ENCODE peak calls at places on chromosomes 13 and 19, in seven cellular contexts. H is mesothelial cell of epicardium, Z is cardiac muscle cell, B is adrenal gland, R is Calu3, W is HFF-Myc, U is right lobe of liver. K is an unnamed sample.

GRCh38 chr19:11651062-11651461 is 53.8 kb downstream of the ZNF627 start:
- DNase-seq in H (no peak), Z (no peak), B (no peak), R (no peak), W (no peak), U (no peak), K (no peak)

GRCh38 chr13:59914556-59914955 is 249.2 kb downstream of the DIAPH3 start:
- DNase-seq in H (no peak), Z (no peak), B (no peak), R (no peak), W (no peak), U (no peak), K (no peak)

GRCh38 chr13:105878119-105878518 is 657.3 kb downstream of the EFNB2 start:
- DNase-seq in H (no peak), Z (no peak), B (no peak), R (no peak), W (no peak), U (no peak), K (no peak)

GRCh38 chr19:55418185-55418584 is 10.6 kb upstream of the UBE2S start:
- DNase-seq in H (peak), Z (peak), B (peak), R (peak), W (peak), U (no peak), K (peak)

GRCh38 chr13:70809588-70809987 is 701.3 kb upstream of the KLHL1 start:
- DNase-seq in H (no peak), Z (no peak), B (no peak), R (no peak), W (no peak), U (no peak), K (no peak)

GRCh38 chr19:16626796-16627193 is 1.2 kb downstream of the MED26 start:
- DNase-seq in H (no peak), Z (no peak), B (no peak), R (no peak), W (no peak), U (no peak), K (no peak)

GRCh38 chr13:43390101-43390500 is 366.7 kb downstream of the DNAJC15 start:
- DNase-seq in H (no peak), Z (no peak), B (no peak), R (no peak), W (no peak), U (no peak), K (no peak)

GRCh38 chr19:31693131-31693700 is 344.0 kb upstream of the TSHZ3 start:
- DNase-seq in H (no peak), Z (no peak), B (no peak), R (no peak), W (no peak), U (no peak), K (no peak)

GRCh38 chr13:106423530-106423929 is 111.9 kb downstream of the EFNB2 start:
- DNase-seq in H (no peak), Z (no peak), B (no peak), R (no peak), W (no peak), U (no peak), K (no peak)

GRCh38 chr19:4120531-4120930 is 3.4 kb downstream of the MAP2K2 start:
- DNase-seq in H (no peak), Z (no peak), B (no peak), R (no peak), W (no peak), U (no peak), K (no peak)

GRCh38 chr13:112668924-112669323 is 20.9 kb upstream of the ATP11A start:
- DNase-seq in H (no peak), Z (no peak), B (no peak), R (no peak), W (no peak), U (no peak), K (no peak)

GRCh38 chr13:110137677-110138008 is 169.3 kb downstream of the COL4A1 start:
- DNase-seq in H (no peak), Z (peak), B (peak), R (peak), W (no peak), U (peak), K (no peak)

GRCh38 chr13:108227651-108228272 is 9.6 kb downstream of the ABHD13 start:
- DNase-seq in H (no peak), Z (peak), B (peak), R (peak), W (peak), U (no peak), K (peak)

GRCh38 chr13:113413178-113413897 is 40.0 kb downstream of the ADPRHL1 start:
- DNase-seq in H (no peak), Z (no peak), B (no peak), R (no peak), W (no peak), U (peak), K (no peak)

GRCh38 chr13:36736119-36736726 is 62.4 kb downstream of the SERTM1 start:
- DNase-seq in H (peak), Z (peak), B (peak), R (peak), W (peak), U (no peak), K (peak)

GRCh38 chr19:2122982-2123381 is 26.3 kb downstream of the IZUMO4 start:
- DNase-seq in H (no peak), Z (no peak), B (no peak), R (no peak), W (no peak), U (no peak), K (no peak)

GRCh38 chr19:58279042-58279924 is 528 bp downstream of the ZNF8 start:
- DNase-seq in H (peak), Z (peak), B (peak), R (peak), W (peak), U (peak), K (peak)

GRCh38 chr13:53460776-53461175 is 432.2 kb downstream of the OLFM4 start:
- DNase-seq in H (no peak), Z (peak), B (no peak), R (no peak), W (no peak), U (no peak), K (no peak)

GRCh38 chr13:28044608-28045007 is 55.8 kb downstream of the FLT3 start:
- DNase-seq in H (no peak), Z (no peak), B (no peak), R (no peak), W (no peak), U (no peak), K (no peak)

GRCh38 chr13:29937836-29938235 is 87.4 kb upstream of the UBL3 start:
- DNase-seq in H (no peak), Z (no peak), B (no peak), R (no peak), W (no peak), U (no peak), K (no peak)

GRCh38 chr13:59691501-59692066 is 472.1 kb downstream of the DIAPH3 start:
- DNase-seq in H (no peak), Z (no peak), B (no peak), R (no peak), W (no peak), U (no peak), K (no peak)

GRCh38 chr19:1104452-1105216 is 840 bp downstream of the GPX4 start:
- DNase-seq in H (peak), Z (peak), B (peak), R (peak), W (no peak), U (peak), K (peak)

GRCh38 chr19:24057144-24057543 is 29.8 kb upstream of the ZNF254 start:
- DNase-seq in H (no peak), Z (no peak), B (no peak), R (no peak), W (no peak), U (no peak), K (no peak)

GRCh38 chr13:65679240-65679639 is 1550.9 kb downstream of the PCDH9 start:
- DNase-seq in H (no peak), Z (no peak), B (no peak), R (no peak), W (no peak), U (no peak), K (no peak)

GRCh38 chr19:33174186-33174585 is 19.9 kb upstream of the LRP3 start:
- DNase-seq in H (no peak), Z (no peak), B (no peak), R (no peak), W (no peak), U (no peak), K (no peak)

GRCh38 chr13:60617863-60618733 is 221.1 kb downstream of the TDRD3 start:
- DNase-seq in H (no peak), Z (peak), B (peak), R (no peak), W (no peak), U (no peak), K (no peak)

GRCh38 chr13:106472621-106473020 is 62.8 kb downstream of the EFNB2 start:
- DNase-seq in H (no peak), Z (no peak), B (no peak), R (no peak), W (no peak), U (no peak), K (no peak)

GRCh38 chr19:47540748-47541147 is 25.9 kb upstream of the NAPA start:
- DNase-seq in H (no peak), Z (peak), B (peak), R (no peak), W (no peak), U (no peak), K (no peak)
- TF ChIP-seq CTCF in H (no peak), Z (peak), B (peak), R (no peak), W (peak), U (peak), K (peak)

GRCh38 chr13:63873936-63874335 is 2458.3 kb upstream of the PCDH20 start:
- DNase-seq in H (no peak), Z (no peak), B (no peak), R (no peak), W (no peak), U (no peak), K (no peak)
- TF ChIP-seq CTCF in H (no peak), Z (no peak), B (no peak), R (no peak), W (no peak), U (no peak), K (no peak)

GRCh38 chr19:7486923-7487322 is 1.9 kb downstream of the PEX11G start:
- DNase-seq in H (no peak), Z (no peak), B (no peak), R (no peak), W (no peak), U (no peak), K (no peak)

GRCh38 chr19:7494416-7495098 is 5.7 kb upstream of the PEX11G start:
- DNase-seq in H (no peak), Z (no peak), B (peak), R (no peak), W (no peak), U (peak), K (no peak)

GRCh38 chr19:7488736-7489353 is at the start of gene PEX11G:
- DNase-seq in H (peak), Z (peak), B (peak), R (peak), W (no peak), U (peak), K (peak)

GRCh38 chr19:7492142-7493055 is 3.6 kb upstream of the PEX11G start:
- DNase-seq in H (no peak), Z (no peak), B (no peak), R (no peak), W (no peak), U (no peak), K (no peak)

GRCh38 chr19:7489609-7490044 is 792 bp upstream of the PEX11G start:
- DNase-seq in H (no peak), Z (no peak), B (no peak), R (no peak), W (no peak), U (no peak), K (no peak)
- TF ChIP-seq CTCF in H (no peak), Z (no peak), B (no peak), R (no peak), W (no peak), U (no peak), K (no peak)

DNA sequence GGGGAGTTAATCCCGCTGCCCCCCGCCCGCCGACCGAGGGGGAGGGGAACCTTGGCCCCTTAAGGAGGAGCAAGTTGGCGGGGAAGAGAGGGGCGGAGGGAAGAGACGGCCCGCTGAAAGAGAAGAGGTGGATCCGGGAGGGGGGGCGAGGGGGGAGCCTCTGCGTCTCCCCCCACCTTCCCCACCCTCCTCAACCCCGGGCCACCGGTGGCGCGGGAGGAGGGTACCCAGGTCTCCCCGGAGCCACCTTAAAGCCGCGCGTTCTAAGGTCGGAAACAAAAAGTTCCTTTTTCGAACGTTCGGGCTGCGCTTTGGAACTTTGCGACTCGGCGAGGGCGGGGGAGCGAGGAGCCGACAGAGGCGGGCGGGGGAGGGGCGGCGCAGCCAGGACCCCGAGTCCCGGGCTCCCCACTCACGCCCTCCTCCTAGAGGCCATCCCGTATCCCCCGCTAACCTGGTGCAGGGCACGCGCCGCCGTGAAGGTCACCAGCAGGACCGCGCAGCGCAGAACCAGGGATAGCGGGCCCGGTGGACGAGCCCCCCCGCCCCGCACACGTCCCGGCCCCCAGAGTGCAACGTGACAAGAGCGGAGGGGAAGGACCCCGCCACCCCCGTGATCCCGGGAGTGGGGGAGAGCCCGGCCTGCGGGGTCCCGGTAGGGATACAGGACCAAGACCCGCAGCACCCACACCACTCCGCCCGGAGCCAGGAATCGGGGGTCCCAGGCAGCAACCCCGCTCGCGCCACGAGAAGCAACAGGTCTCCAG is 662 bp downstream of the ERF start:
- DNase-seq in H (peak), Z (peak), B (peak), R (peak), W (no peak), U (peak), K (peak)
- TF ChIP-seq CTCF in H (no peak), Z (no peak), B (no peak), R (no peak), W (no peak), U (no peak), K (peak)

GRCh38 chr19:29588095-29588494 is 18.0 kb upstream of the POP4 start:
- DNase-seq in H (no peak), Z (no peak), B (no peak), R (no peak), W (no peak), U (no peak), K (no peak)

GRCh38 chr19:29591670-29592069 is 14.4 kb upstream of the POP4 start:
- DNase-seq in H (no peak), Z (no peak), B (no peak), R (no peak), W (no peak), U (no peak), K (no peak)

GRCh38 chr19:29587518-29587986 is 18.5 kb upstream of the POP4 start:
- DNase-seq in H (no peak), Z (no peak), B (no peak), R (no peak), W (peak), U (no peak), K (no peak)

GRCh38 chr19:29587059-29587458 is 19.0 kb upstream of the POP4 start:
- DNase-seq in H (no peak), Z (no peak), B (no peak), R (no peak), W (no peak), U (no peak), K (no peak)

GRCh38 chr19:29590278-29590677 is 15.8 kb upstream of the POP4 start:
- DNase-seq in H (no peak), Z (no peak), B (no peak), R (no peak), W (no peak), U (no peak), K (no peak)
- TF ChIP-seq CTCF in H (no peak), Z (no peak), B (no peak), R (no peak), W (no peak), U (no peak), K (no peak)

DNA sequence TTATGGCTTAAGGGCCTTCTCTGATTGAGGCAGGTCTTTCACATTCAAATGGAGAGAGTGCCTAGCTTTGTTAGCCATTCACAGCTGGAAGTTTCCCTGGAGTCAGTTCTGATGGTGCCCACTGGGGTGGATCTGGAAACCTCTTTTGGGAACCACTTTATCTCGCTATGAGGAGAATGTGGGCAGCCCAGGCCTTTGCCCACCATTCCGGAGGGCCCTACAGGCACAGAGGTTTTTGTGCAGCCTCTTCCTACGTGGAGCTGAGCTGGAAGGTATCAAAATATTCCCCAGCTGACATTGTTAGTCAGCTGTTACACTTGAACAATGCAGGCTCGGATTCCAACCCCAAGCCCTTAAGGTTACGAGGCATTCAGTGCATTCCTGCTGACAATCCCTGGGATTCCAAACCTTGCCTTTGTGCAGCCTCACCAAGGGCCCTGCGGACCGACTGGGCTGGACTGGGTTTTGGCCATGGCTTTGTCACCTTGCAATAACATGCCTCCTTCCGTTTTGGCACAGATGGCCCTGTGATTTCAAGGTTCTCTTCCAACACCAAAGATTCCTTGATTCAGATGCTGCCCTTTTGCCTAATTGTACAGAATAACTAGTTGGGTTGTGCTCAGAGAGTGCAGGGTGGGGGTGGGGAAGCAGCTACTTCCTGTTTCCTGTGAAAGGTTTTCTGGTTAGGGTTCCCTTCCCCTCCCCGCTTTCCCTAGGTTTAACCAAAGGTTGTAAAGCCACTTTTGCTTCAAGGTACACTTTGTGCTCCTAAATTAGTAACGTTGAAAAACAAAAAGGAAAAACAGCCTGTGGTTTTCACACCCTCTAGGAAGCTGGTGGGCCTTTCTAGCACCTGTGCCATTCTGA is 27.1 kb downstream of the SAE1 start:
- DNase-seq in H (no peak), Z (peak), B (peak), R (no peak), W (no peak), U (no peak), K (peak)
- TF ChIP-seq CTCF in H (peak), Z (peak), B (no peak), R (no peak), W (no peak), U (no peak), K (peak)

GRCh38 chr13:89029062-89029461 is 1357.9 kb downstream of the SLITRK5 start:
- DNase-seq in H (no peak), Z (no peak), B (no peak), R (no peak), W (no peak), U (no peak), K (no peak)

GRCh38 chr13:89027694-89028306 is 1356.6 kb downstream of the SLITRK5 start:
- DNase-seq in H (no peak), Z (no peak), B (no peak), R (no peak), W (no peak), U (no peak), K (no peak)
- TF ChIP-seq CTCF in H (no peak), Z (no peak), B (no peak), R (no peak), W (no peak), U (no peak), K (no peak)

DNA sequence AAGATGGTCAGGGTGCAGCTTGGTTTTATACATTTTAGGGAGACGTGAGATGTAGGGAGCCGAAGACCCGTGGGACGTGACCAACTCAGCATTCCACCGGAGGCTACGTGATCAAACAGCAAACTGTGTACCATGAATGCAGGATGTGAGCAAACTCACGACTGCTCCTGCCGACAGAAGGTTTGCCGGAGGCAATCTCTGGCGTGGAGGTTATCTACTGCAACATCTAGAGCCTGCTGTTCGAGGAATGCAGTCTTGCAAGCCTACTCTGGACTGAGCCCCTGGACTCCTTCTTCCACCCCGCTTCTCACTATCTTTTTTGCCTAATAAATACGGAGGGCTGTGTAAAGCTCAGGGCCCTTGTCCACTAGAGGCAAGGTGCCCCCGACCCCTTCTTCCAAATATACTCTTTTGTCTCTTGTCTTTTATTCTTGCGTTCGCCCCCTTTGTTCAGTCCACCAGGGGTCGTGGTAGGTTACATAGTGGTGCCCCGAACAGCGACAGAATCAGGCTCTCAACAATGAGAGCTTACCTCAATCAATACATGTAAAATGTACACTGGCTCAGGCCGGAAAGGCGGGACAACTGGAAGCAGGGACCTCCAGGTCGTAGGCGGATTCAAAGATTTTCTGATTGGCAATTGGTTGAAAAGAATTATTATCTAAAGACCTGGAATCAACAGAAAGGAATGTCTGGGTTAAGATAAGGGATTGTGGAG is 8.9 kb upstream of the OR1I1 start:
- DNase-seq in H (no peak), Z (no peak), B (no peak), R (peak), W (no peak), U (no peak), K (no peak)
- TF ChIP-seq CTCF in H (no peak), Z (no peak), B (no peak), R (no peak), W (no peak), U (no peak), K (no peak)

GRCh38 chr13:111153279-111153976 is 38.3 kb downstream of the ARHGEF7 start:
- DNase-seq in H (peak), Z (peak), B (peak), R (peak), W (peak), U (peak), K (peak)
- TF ChIP-seq CTCF in H (no peak), Z (peak), B (peak), R (no peak), W (no peak), U (no peak), K (peak)